ENCODE peak calls at places on chromosome 15, in four cellular contexts. B is lower lobe of right lung; X is uterus; C is CD8-positive, alpha-beta T cell. S is an unnamed sample. For H3K4me1, the result is how much of the 10 kb centered on the place peaks cover.

GRCh38 chr15:65037279-65037678 is 7.8 kb upstream of the MTFMT start:
- DNase-seq in B (no peak), C (no peak), X (no peak), S (no peak)

GRCh38 chr15:39273805-39274411 is 307.0 kb upstream of the THBS1 start:
- DNase-seq in X (no peak), C (no peak), B (no peak), S (no peak)

GRCh38 chr15:61319892-61320291 is 90.8 kb upstream of the RORA start:
- DNase-seq in C (no peak), X (no peak), B (no peak), S (no peak)

GRCh38 chr15:50051811-50052419 is 67.1 kb downstream of the ATP8B4 start:
- DNase-seq in X (peak), C (no peak), B (no peak), S (peak)

GRCh38 chr15:40103124-40103858 is 5.4 kb downstream of the BMF start:
- DNase-seq in X (peak), C (no peak), B (peak), S (peak)

GRCh38 chr15:62488383-62488782 is 323.3 kb upstream of the C2CD4B start:
- DNase-seq in C (no peak), B (no peak), X (no peak), S (no peak)

GRCh38 chr15:39554746-39555387 is 26.0 kb upstream of the THBS1 start:
- DNase-seq in C (no peak), B (no peak), X (no peak), S (no peak)

GRCh38 chr15:76349301-76350070 is 12.9 kb downstream of the ISL2 start:
- DNase-seq in B (no peak), X (no peak), C (no peak), S (no peak)

GRCh38 chr15:84734794-84735479 is 13.5 kb upstream of the ZNF592 start:
- DNase-seq in X (no peak), C (peak), B (peak), S (no peak)

GRCh38 chr15:99057697-99058420 is 47.0 kb upstream of the SYNM start:
- DNase-seq in X (peak), C (no peak), B (no peak), S (peak)

GRCh38 chr15:95162069-95162468 is 930.7 kb downstream of the MCTP2 start:
- DNase-seq in X (no peak), B (no peak), C (no peak), S (no peak)

GRCh38 chr15:66404532-66404931 is 17.8 kb downstream of the MAP2K1 start:
- DNase-seq in X (no peak), B (no peak), C (no peak), S (no peak)

GRCh38 chr15:66404122-66404521 is 17.4 kb downstream of the MAP2K1 start:
- DNase-seq in C (no peak), X (no peak), B (no peak), S (no peak)

GRCh38 chr15:66403323-66403722 is 16.6 kb downstream of the MAP2K1 start:
- DNase-seq in C (no peak), B (no peak), X (no peak), S (no peak)

GRCh38 chr15:66405007-66405406 is 18.3 kb downstream of the MAP2K1 start:
- DNase-seq in C (no peak), B (no peak), X (no peak), S (no peak)

DNA sequence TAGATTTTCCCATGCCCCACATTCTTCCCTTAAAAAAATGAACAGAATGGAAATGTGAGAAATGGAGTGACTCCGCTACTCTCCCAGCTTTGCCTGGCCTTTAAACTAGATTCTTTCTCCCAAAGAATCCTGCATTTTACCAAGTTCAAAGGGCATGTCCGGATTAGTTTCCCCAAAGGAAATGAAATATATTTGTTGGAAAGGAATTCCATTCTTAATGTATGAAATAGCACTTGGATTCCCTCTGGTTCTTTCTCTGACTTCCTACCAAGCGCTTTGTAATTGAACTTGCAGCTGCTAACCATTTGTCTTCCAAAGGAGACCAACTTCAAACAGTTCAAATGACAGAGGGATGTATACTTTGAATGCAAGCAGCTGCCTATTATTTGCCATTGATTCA is 18.9 kb downstream of the MAP2K1 start:
- DNase-seq in C (no peak), B (no peak), X (no peak), S (no peak)
- H3K4me1 ChIP-seq in C (half or more), B (under half), X (under half), S (half or more)

DNA sequence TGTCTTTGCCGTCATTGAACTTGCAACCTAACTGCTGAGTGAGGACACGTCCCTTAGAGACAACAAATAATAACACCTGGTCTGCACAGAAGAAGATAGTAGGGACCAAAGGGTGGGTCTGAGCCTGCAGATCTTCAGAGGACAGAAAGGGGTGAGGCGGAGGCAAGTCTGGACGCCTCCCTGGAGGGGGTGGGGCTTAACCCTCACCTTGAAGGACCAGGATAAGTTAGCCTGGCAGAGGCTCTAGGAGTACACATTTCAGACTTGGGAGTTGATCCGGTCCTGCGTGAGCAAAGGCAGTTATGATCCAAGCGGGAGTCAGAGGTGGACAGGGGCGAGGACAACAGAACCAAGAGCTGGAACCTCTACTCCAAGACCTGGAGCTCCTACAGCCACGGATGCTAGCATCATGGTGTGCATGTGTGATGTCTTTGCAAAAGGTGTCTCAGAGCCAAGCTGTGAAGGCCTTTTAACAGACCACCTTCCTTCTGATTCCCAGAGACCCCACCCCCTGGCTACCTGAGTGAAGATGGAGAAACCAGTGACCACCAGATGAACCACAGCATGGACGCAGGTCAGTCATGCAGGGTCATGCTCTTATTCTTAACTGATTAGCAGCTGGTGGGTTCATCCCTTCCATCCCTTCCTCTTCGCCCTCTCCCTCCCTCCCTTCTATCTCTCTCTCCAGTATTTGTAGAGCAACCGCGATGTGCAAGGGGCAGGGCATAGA is 88.0 kb downstream of the AAGAB start:
- DNase-seq in B (no peak), X (no peak), C (no peak), S (no peak)
- H3K27ac ChIP-seq in B (no peak), X (no peak), C (no peak), S (peak)

GRCh38 chr15:37014566-37014965 is 85.8 kb downstream of the MEIS2 start:
- DNase-seq in X (no peak), C (no peak), B (no peak), S (no peak)
- H3K4me1 ChIP-seq in X (under half), C (under half), B (under half), S (under half)

GRCh38 chr15:97874139-97874538 is 86.4 kb upstream of the ARRDC4 start:
- DNase-seq in B (no peak), X (no peak), C (no peak), S (no peak)
- H3K27ac ChIP-seq in B (no peak), X (no peak), C (no peak), S (no peak)

GRCh38 chr15:100215031-100215842 is 126.5 kb downstream of the ADAMTS17 start:
- DNase-seq in X (no peak), B (no peak), C (no peak), S (peak)

GRCh38 chr15:100211855-100212850 is 129.6 kb downstream of the ADAMTS17 start:
- DNase-seq in X (no peak), C (no peak), B (no peak), S (no peak)

GRCh38 chr15:100218411-100218810 is 123.4 kb downstream of the ADAMTS17 start:
- DNase-seq in X (no peak), C (no peak), B (no peak), S (no peak)

GRCh38 chr15:100216177-100216576 is 125.6 kb downstream of the ADAMTS17 start:
- DNase-seq in X (no peak), B (no peak), C (no peak), S (peak)

GRCh38 chr15:100215843-100216169 is 126.0 kb downstream of the ADAMTS17 start:
- DNase-seq in B (no peak), X (no peak), C (no peak), S (no peak)
- H3K4me1 ChIP-seq in B (under half), X (under half), C (under half), S (under half)

GRCh38 chr15:31331389-31331788 is 4.8 kb downstream of the KLF13 start:
- DNase-seq in X (no peak), B (no peak), C (no peak), S (no peak)
- H3K27ac ChIP-seq in X (peak), B (peak), C (peak), S (peak)

GRCh38 chr15:68788265-68788624 is 32.5 kb downstream of the ANP32A start:
- DNase-seq in X (no peak), B (no peak), C (no peak), S (no peak)
- H3K4me1 ChIP-seq in X (under half), B (half or more), C (under half), S (half or more)

DNA sequence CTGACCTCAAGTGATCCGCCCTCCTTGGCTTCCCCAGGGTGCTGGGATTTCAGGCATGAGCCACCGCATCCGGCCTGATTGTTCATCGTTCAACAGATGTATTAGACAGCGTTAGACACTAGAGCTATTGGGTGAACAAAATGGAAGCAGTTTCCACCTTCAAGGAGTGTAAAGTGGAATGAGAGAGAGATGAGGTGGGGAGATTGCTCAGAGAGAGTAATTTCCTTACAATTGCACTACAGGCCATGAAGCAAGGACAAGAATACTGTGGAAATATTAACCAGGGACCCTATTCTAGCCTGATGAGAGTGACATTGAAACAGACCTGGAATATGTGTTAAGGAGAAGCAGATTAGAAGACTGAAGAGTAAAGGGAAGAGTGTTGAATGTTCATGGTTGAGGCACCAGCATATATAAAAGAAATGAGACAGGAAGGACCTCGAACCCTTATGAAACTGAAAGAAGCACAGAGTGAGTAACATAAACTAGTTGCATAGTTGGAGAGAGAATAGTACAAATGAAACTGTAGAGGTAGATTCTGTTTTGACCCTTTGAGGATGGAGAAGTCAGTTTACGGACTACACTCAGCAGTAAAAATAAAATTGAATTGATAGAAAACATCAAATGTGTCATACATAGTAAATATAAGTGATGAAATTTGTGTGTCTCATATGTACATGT is 7.2 kb downstream of the RTF1 start:
- DNase-seq in B (no peak), C (no peak), X (no peak), S (no peak)
- H3K27ac ChIP-seq in B (no peak), C (no peak), X (no peak), S (no peak)

GRCh38 chr15:89333959-89334509 is 590 bp downstream of the POLG start:
- DNase-seq in B (no peak), C (no peak), X (no peak), S (peak)

GRCh38 chr15:89334510-89335288 is at the start of gene POLG:
- DNase-seq in X (peak), B (peak), C (peak), S (peak)

GRCh38 chr15:89338036-89338435 is 3.4 kb upstream of the POLG start:
- DNase-seq in B (no peak), X (no peak), C (no peak), S (no peak)

GRCh38 chr15:89333011-89333860 is 1.4 kb downstream of the POLG start:
- DNase-seq in C (no peak), X (no peak), B (no peak), S (no peak)

GRCh38 chr15:89335289-89336041 is 841 bp upstream of the POLG start:
- DNase-seq in X (no peak), C (peak), B (no peak), S (peak)
- H3K4me1 ChIP-seq in X (under half), C (under half), B (under half), S (under half)

GRCh38 chr15:29103825-29104565 is 165.6 kb downstream of the NSMCE3 start:
- DNase-seq in X (no peak), B (peak), C (peak), S (peak)
- H3K27ac ChIP-seq in X (no peak), B (no peak), C (no peak), S (no peak)